ENCODE peak calls at places on chromosomes 7 and 10, in seven cellular contexts. O is CD8-positive, alpha-beta T cell; D is H9; R is left ventricle myocardium inferior; Q is GM12865; Z is fibroblast of the aortic adventitia; Y is activated B cell treated with CpG ODN at 0.5 μM for 24 hours. W is an unnamed sample.

GRCh38 chr7:30886608-30887011 is 25.0 kb upstream of the AQP1 start:
- DNase-seq in Z (no peak), Y (no peak), R (no peak), Q (no peak), D (no peak), O (no peak), W (no peak)

GRCh38 chr7:26413007-26413691 is 121.5 kb downstream of the SNX10 start:
- DNase-seq in Z (no peak), R (no peak), Q (no peak), Y (no peak), D (no peak), O (no peak), W (no peak)

GRCh38 chr7:24715661-24716479 is 41.4 kb downstream of the GSDME start:
- DNase-seq in Q (peak; percentile 88), Z (no peak), Y (no peak), O (no peak), D (peak; percentile 71), R (no peak), W (no peak)

GRCh38 chr7:36214608-36215016 is 61.6 kb downstream of the EEPD1 start:
- DNase-seq in Q (no peak), R (no peak), D (peak; percentile 19), Z (peak; percentile 8), Y (no peak), O (no peak), W (no peak)

GRCh38 chr10:31274310-31274709 is 44.7 kb upstream of the ZEB1 start:
- DNase-seq in Q (no peak), Z (peak; percentile 40), D (no peak), O (no peak), R (no peak), Y (no peak), W (no peak)

GRCh38 chr10:121459765-121460453 is 138.3 kb downstream of the FGFR2 start:
- DNase-seq in O (no peak), R (no peak), Y (no peak), D (peak; percentile 51), Z (no peak), Q (no peak), W (no peak)

GRCh38 chr10:102120987-102121738 is 995 bp upstream of the LDB1 start:
- DNase-seq in Q (no peak), R (peak; percentile 49), O (peak; percentile 47), Z (peak; percentile 82), D (peak; percentile 96), Y (no peak), W (no peak)

GRCh38 chr10:89526396-89526795 is 9.0 kb downstream of the SLC16A12 start:
- DNase-seq in Q (no peak), R (no peak), O (no peak), Z (peak; percentile 54), D (no peak), Y (no peak), W (no peak)

GRCh38 chr7:85023066-85023687 is 163.7 kb downstream of the SEMA3D start:
- DNase-seq in Y (no peak), R (no peak), Q (peak; percentile 44), D (no peak), O (no peak), Z (peak; percentile 76), W (no peak)

GRCh38 chr10:70191906-70192305 is 21.6 kb upstream of the SAR1A start:
- DNase-seq in R (no peak), Z (peak; percentile 97), D (no peak), Y (no peak), Q (no peak), O (no peak), W (no peak)

GRCh38 chr10:4194231-4194630 is 409.2 kb upstream of the KLF6 start:
- DNase-seq in R (no peak), Z (peak; percentile 25), O (no peak), Q (no peak), D (no peak), Y (no peak), W (no peak)

GRCh38 chr7:41134873-41135250 is 568.0 kb downstream of the INHBA start:
- DNase-seq in D (no peak), O (no peak), R (no peak), Z (no peak), Y (no peak), Q (no peak), W (no peak)

GRCh38 chr7:155066417-155066950 is 3.6 kb upstream of the HTR5A start:
- DNase-seq in Z (peak; percentile 79), R (no peak), O (no peak), Q (no peak), D (peak; percentile 34), Y (no peak), W (no peak)

GRCh38 chr7:90387470-90388240 is 15.6 kb upstream of the CLDN12 start:
- DNase-seq in R (no peak), O (no peak), Y (no peak), D (no peak), Q (no peak), Z (peak; percentile 19), W (no peak)

GRCh38 chr7:13829914-13830603 is 159.4 kb downstream of the ETV1 start:
- DNase-seq in D (no peak), Q (no peak), O (no peak), Z (peak; percentile 90), Y (no peak), R (no peak), W (no peak)

DNA sequence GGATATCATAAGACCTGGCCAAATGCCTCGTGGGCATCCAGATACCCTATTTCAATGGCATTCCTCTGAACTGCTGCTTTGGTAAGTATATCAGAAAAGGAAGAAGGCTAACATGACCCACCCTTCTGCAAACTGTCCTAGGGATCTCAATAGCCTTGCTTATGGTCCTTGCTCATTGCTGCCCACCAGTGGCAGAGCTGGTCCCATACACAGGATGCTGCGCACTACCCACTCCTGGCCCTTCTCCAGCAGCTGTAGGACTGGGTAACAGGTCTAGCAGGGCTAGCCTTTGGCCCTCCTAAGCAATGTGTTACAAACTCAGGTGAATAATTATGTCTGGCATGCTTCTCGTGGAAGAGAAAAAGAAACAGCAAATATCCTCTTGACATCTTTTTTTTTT is 72.5 kb downstream of the C10orf90 start:
- DNase-seq in Y (no peak), R (no peak), D (peak; percentile 74), Z (peak; percentile 47), Q (peak; percentile 22), O (no peak), W (no peak)
- TF ChIP-seq CTCF in Y (no peak), R (peak; percentile 32), D (peak; percentile 84), Z (peak; percentile 64), Q (peak; percentile 63), O (no peak), W (peak; percentile 35)

GRCh38 chr10:34528320-34528719 is 286.8 kb downstream of the PARD3 start:
- DNase-seq in O (no peak), D (peak; percentile 73), Z (peak; percentile 92), R (no peak), Q (no peak), Y (no peak), W (no peak)

GRCh38 chr10:34530778-34531177 is 284.3 kb downstream of the PARD3 start:
- DNase-seq in R (no peak), Q (no peak), O (no peak), D (no peak), Y (no peak), Z (no peak), W (no peak)

GRCh38 chr10:34526186-34526585 is 288.9 kb downstream of the PARD3 start:
- DNase-seq in Q (no peak), R (no peak), D (no peak), O (no peak), Y (no peak), Z (peak; percentile 83), W (no peak)

GRCh38 chr10:34524369-34525091 is 290.6 kb downstream of the PARD3 start:
- DNase-seq in O (no peak), D (no peak), Z (no peak), R (no peak), Y (no peak), Q (no peak), W (no peak)

DNA sequence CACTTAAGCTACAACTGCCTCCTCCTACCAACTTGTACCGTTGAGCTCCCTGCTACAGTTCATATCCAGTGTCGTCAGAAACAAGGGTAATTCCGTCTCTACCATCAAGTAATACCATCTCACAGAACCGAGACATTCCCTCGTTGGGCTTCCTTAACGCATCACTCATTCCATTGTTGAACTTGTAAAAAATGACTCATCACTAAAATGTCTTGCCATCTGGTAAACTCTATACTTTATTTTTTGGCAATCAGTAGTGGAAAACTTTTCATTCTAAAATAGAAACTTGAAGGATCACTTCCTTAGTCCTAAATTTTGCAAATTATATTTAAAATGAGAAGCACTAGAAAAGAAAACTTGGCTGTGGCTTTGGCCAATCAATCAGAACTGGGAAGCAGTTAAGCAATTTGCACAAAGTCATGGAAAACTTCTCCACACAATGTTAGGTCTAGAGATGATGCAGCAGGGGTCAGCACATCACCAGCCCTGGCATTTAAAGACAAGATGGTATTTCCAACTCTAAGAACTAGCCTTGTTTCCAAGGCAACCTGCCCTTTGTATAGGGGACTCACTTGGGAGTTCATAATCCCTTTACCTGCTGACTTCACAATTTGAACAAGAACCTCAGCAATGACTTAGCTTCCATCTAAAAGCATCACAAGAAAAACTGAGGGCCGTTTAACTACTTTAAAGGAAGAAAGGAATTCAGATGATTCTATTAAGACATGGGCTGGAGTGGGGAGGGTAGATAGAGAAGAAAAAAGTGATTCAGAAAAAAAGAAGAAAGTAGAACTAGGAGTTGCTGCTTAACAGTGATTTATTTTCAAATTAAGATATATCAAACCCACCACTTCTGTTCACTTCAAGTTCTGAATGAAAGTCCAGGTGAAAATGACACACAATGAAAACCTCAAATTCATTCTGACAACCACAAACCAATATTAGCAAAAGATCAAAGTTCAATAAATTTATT is 288.1 kb downstream of the PARD3 start:
- DNase-seq in O (no peak), Y (no peak), Q (peak; percentile 14), D (peak; percentile 60), R (no peak), Z (peak; percentile 99), W (no peak)
- TF ChIP-seq CTCF in O (no peak), Y (no peak), Q (peak; percentile 26), D (peak; percentile 57), R (no peak), Z (peak; percentile 42), W (no peak)

GRCh38 chr7:134552105-134552504 is 3.2 kb downstream of the AKR1B15 start:
- DNase-seq in O (no peak), D (peak; percentile 51), Q (no peak), Z (peak; percentile 45), Y (no peak), R (no peak), W (no peak)
- TF ChIP-seq CTCF in O (no peak), D (peak; percentile 56), Q (no peak), Z (peak; percentile 51), Y (no peak), R (no peak), W (no peak)

DNA sequence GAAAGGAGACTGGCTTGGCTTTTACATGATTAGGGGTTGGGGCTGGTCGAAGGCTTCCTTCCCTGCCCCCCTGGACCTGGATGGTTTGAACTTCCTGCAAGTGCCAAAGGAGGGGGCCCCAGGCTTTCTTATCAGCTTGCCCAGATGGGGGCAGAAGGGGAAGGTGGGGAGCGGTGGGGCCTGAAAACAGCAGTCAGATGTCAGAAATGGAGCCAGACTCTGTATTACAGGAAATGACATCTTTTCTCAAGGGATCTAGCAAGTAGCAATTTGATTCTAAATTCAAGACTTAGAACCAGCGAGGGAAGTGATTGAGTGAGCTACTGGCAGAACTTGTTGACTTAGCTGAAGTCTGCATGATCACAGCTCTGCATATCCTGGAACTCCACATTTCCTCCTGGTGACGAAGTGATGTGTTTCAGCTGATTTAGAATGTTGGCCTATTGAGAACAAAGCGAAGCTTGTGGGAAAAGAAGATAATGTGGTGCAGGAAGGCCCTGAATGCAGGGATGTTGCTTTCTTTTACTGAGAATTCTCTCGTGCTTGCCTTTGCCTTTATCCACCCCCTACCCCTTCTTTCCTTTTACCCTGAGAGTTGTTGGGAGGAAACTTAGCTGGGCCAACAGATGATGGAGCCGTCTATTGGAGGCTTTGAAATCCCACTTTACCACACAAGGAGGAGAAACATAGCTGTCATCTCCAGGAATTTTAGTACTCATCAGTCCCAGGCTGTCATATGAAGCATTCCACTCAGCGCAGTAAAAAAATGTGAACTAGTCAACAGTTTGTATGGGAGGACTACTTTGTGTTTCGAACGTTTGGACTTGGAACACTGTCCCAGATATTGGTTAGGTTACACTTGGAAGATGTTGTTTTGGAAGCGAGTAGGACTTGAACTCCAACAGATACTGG is 43.2 kb downstream of the CCNY start:
- DNase-seq in R (peak; percentile 50), Q (peak; percentile 78), Y (peak; percentile 49), O (peak; percentile 59), D (no peak), Z (peak; percentile 87), W (no peak)
- TF ChIP-seq CTCF in R (peak; percentile 18), Q (peak; percentile 34), Y (no peak), O (no peak), D (peak; percentile 41), Z (peak; percentile 18), W (no peak)